ENCODE peak calls at places on chromosomes 16 and 17, in four cellular contexts. Q is CD8-positive, alpha-beta T cell; L is Peyer's patch; R is Jurkat, Clone E6-1. W is an unnamed sample.

GRCh38 chr16:83675136-83675535 is 132.6 kb upstream of the HSBP1 start:
- DNase-seq in Q (no peak), L (no peak), R (no peak), W (no peak)

GRCh38 chr16:75319513-75320401 is 68.3 kb upstream of the BCAR1 start:
- DNase-seq in Q (no peak), L (no peak), R (peak), W (no peak)

GRCh38 chr16:1309888-1310831 is 724 bp downstream of the UBE2I start:
- DNase-seq in Q (peak), L (peak), R (no peak), W (peak)

GRCh38 chr17:48155889-48156670 is 48.5 kb downstream of the SNX11 start:
- DNase-seq in Q (no peak), L (no peak), R (no peak), W (no peak)

GRCh38 chr16:31079342-31079944 is 5.2 kb downstream of the ZNF646 start:
- DNase-seq in Q (no peak), L (no peak), R (no peak), W (no peak)

GRCh38 chr17:35774499-35774898 is 13.8 kb downstream of the C17orf50 start:
- DNase-seq in Q (no peak), L (no peak), R (no peak), W (no peak)

GRCh38 chr16:1089822-1090619 is 6.0 kb downstream of the C1QTNF8 start:
- DNase-seq in Q (no peak), L (no peak), R (no peak), W (no peak)

GRCh38 chr17:37050905-37051304 is 102.2 kb downstream of the AATF start:
- DNase-seq in Q (no peak), L (no peak), R (no peak), W (no peak)

GRCh38 chr17:72967963-72968585 is 124.4 kb downstream of the SLC39A11 start:
- DNase-seq in Q (no peak), L (no peak), R (no peak), W (no peak)

GRCh38 chr16:22813223-22813945 is 578 bp upstream of the HS3ST2 start:
- DNase-seq in Q (no peak), L (no peak), R (peak), W (peak)

GRCh38 chr17:11493947-11494346 is 104.3 kb upstream of the DNAH9 start:
- DNase-seq in Q (no peak), L (no peak), R (no peak), W (no peak)

GRCh38 chr16:27677300-27677699 is 127.4 kb downstream of the KATNIP start:
- DNase-seq in Q (no peak), L (no peak), R (no peak), W (no peak)